ENCODE peak calls at places on chromosomes 13 and 19, in four cellular contexts. O, C, F and X are unnamed samples.

GRCh38 chr13:57630661-57631606 is 610 bp upstream of the PCDH17 start:
- DNase-seq in C (no peak), O (no peak), F (peak), X (no peak)

GRCh38 chr19:1680976-1681375 is 28.6 kb upstream of the TCF3 start:
- DNase-seq in O (no peak), F (no peak), C (no peak), X (no peak)

GRCh38 chr19:51368366-51369282 is at the start of gene CLDND2:
- DNase-seq in F (no peak), C (no peak), O (no peak), X (no peak)

GRCh38 chr13:43284162-43284561 is 260.8 kb downstream of the DNAJC15 start:
- DNase-seq in O (no peak), C (no peak), F (peak), X (peak)

GRCh38 chr19:41969196-41969595 is 10.1 kb upstream of the RABAC1 start:
- DNase-seq in O (no peak), F (no peak), C (no peak), X (no peak)

GRCh38 chr19:4390017-4390861 is 10.1 kb downstream of the SH3GL1 start:
- DNase-seq in O (no peak), F (no peak), C (no peak), X (peak)

GRCh38 chr13:67230774-67231480 is 791 bp upstream of the PCDH9 start:
- DNase-seq in C (no peak), O (peak), F (peak), X (peak)

GRCh38 chr13:45367995-45368394 is 27.0 kb upstream of the TPT1 start:
- DNase-seq in F (no peak), O (no peak), C (no peak), X (no peak)

GRCh38 chr19:2578911-2579677 is 103.2 kb downstream of the GADD45B start:
- DNase-seq in O (peak), F (peak), C (peak), X (peak)

GRCh38 chr13:94178625-94179244 is 300.7 kb downstream of the DCT start:
- DNase-seq in C (no peak), F (no peak), O (no peak), X (no peak)

GRCh38 chr13:114281351-114282142 is at the start of gene UPF3A:
- DNase-seq in C (peak), O (peak), F (peak), X (peak)

GRCh38 chr19:57583521-57584416 is at the start of gene ZIK1:
- DNase-seq in O (peak), C (peak), F (no peak), X (peak)

GRCh38 chr13:50410921-50411712 is 395.9 kb downstream of the KCNRG start:
- DNase-seq in O (no peak), F (peak), C (no peak), X (peak)

GRCh38 chr13:26412961-26413716 is 144.3 kb upstream of the WASF3 start:
- DNase-seq in C (no peak), F (no peak), O (no peak), X (no peak)

GRCh38 chr19:492091-492531 is 4.2 kb upstream of the MADCAM1 start:
- DNase-seq in F (no peak), C (no peak), O (no peak), X (peak)

GRCh38 chr13:61777902-61778301 is 362.3 kb upstream of the PCDH20 start:
- DNase-seq in C (no peak), F (no peak), O (no peak), X (no peak)

GRCh38 chr19:1259206-1259872 is 9.8 kb upstream of the CIRBP start:
- DNase-seq in F (peak), O (peak), C (no peak), X (peak)

GRCh38 chr13:108993346-108993745 is 363.9 kb downstream of the MYO16 start:
- DNase-seq in C (no peak), O (no peak), F (no peak), X (no peak)

GRCh38 chr13:37645181-37645580 is 46.6 kb upstream of the POSTN start:
- DNase-seq in C (no peak), O (no peak), F (no peak), X (no peak)

GRCh38 chr19:33978286-33978685 is 181.6 kb downstream of the KCTD15 start:
- DNase-seq in C (no peak), O (no peak), F (no peak), X (no peak)

GRCh38 chr13:65011403-65011802 is 2218.7 kb downstream of the PCDH9 start:
- DNase-seq in F (no peak), O (no peak), C (no peak), X (no peak)

GRCh38 chr13:65597839-65598818 is 1632.0 kb downstream of the PCDH9 start:
- DNase-seq in F (peak), C (no peak), O (no peak), X (peak)

GRCh38 chr19:51572908-51573307 is 1.8 kb downstream of the ZNF175 start:
- DNase-seq in C (no peak), O (no peak), F (no peak), X (peak)

GRCh38 chr13:63024458-63024857 is 1608.8 kb upstream of the PCDH20 start:
- DNase-seq in C (no peak), O (no peak), F (no peak), X (no peak)

GRCh38 chr13:97371486-97372109 is 62.4 kb upstream of the RAP2A start:
- DNase-seq in O (no peak), C (no peak), F (no peak), X (no peak)

GRCh38 chr19:719636-720377 is 11.1 kb downstream of the PALM start:
- DNase-seq in C (no peak), O (no peak), F (no peak), X (no peak)

GRCh38 chr19:15318241-15318691 is 14.1 kb downstream of the BRD4 start:
- DNase-seq in O (no peak), F (no peak), C (no peak), X (no peak)

GRCh38 chr19:16325671-16326400 is 1.2 kb downstream of the KLF2 start:
- DNase-seq in O (no peak), F (no peak), C (no peak), X (peak)

GRCh38 chr13:102089177-102089576 is 312.7 kb downstream of the FGF14 start:
- DNase-seq in C (no peak), O (no peak), F (no peak), X (peak)

GRCh38 chr13:75687145-75687763 is 51.1 kb downstream of the LMO7 start:
- DNase-seq in C (no peak), F (peak), O (no peak), X (peak)

GRCh38 chr19:40416918-40417713 is 3.9 kb upstream of the PRX start:
- DNase-seq in O (peak), F (no peak), C (no peak), X (no peak)

GRCh38 chr19:799076-799881 is 2.0 kb downstream of the PTBP1 start:
- DNase-seq in O (no peak), C (no peak), F (peak), X (peak)

GRCh38 chr13:95573226-95573625 is 20.7 kb downstream of the CLDN10 start:
- DNase-seq in O (no peak), C (no peak), F (no peak), X (peak)

GRCh38 chr13:112985803-112986408 is 16.9 kb downstream of the MCF2L start:
- DNase-seq in F (no peak), C (no peak), O (no peak), X (no peak)